ENCODE peak calls at places on chromosome 22, in nine cellular contexts. J is cardiac muscle cell, D is IMR-90, Z is transverse colon, Q is dorsolateral prefrontal cortex, O is psoas muscle, R is pancreas, E is adrenal gland, U is tibial nerve. M is an unnamed sample.

GRCh38 chr22:43226368-43226979 is 39.5 kb upstream of the TTLL12 start:
- DNase-seq in J (peak), D (peak), Z (no peak), Q (no peak), O (no peak), R (no peak), E (no peak), U (no peak), M (peak)

GRCh38 chr22:17896552-17896951 is 122.3 kb upstream of the BID start:
- DNase-seq in J (peak), D (peak), Z (no peak), Q (peak), O (peak), R (peak), E (peak), U (no peak), M (no peak)

GRCh38 chr22:19982991-19983578 is 33.5 kb downstream of the ARVCF start:
- DNase-seq in J (no peak), D (no peak), Z (no peak), Q (no peak), O (peak), R (no peak), E (no peak), U (no peak), M (no peak)

GRCh38 chr22:38205261-38206128 is 3.7 kb downstream of the MAFF start:
- DNase-seq in J (peak), D (peak), Z (peak), Q (no peak), O (peak), R (no peak), E (peak), U (peak), M (peak)

GRCh38 chr22:42645938-42646568 is 3.1 kb downstream of the CYB5R3 start:
- DNase-seq in J (no peak), D (no peak), Z (peak), Q (no peak), O (no peak), R (no peak), E (no peak), U (no peak), M (no peak)

GRCh38 chr22:31556627-31557203 is 60.4 kb downstream of the SFI1 start:
- DNase-seq in J (peak), D (peak), Z (no peak), Q (no peak), O (no peak), R (no peak), E (no peak), U (peak), M (peak)

GRCh38 chr22:37371491-37371890 is 55.8 kb downstream of the ELFN2 start:
- DNase-seq in J (no peak), D (no peak), Z (no peak), Q (no peak), O (no peak), R (no peak), E (no peak), U (no peak), M (no peak)

GRCh38 chr22:24599514-24599913 is 3.5 kb upstream of the GGT1 start:
- DNase-seq in J (no peak), D (no peak), Z (no peak), Q (no peak), O (peak), R (no peak), E (no peak), U (no peak), M (no peak)

GRCh38 chr22:17257091-17257490 is 37.9 kb upstream of the ADA2 start:
- DNase-seq in J (no peak), D (no peak), Z (no peak), Q (no peak), O (no peak), R (no peak), E (no peak), U (no peak), M (no peak)

GRCh38 chr22:43992331-43992821 is 31.7 kb upstream of the PARVB start:
- DNase-seq in J (peak), D (peak), Z (no peak), Q (peak), O (no peak), R (no peak), E (no peak), U (no peak), M (peak)

GRCh38 chr22:19178065-19178658 is 374 bp downstream of the SLC25A1 start:
- DNase-seq in J (no peak), D (peak), Z (peak), Q (peak), O (peak), R (peak), E (peak), U (no peak), M (no peak)

GRCh38 chr22:32053165-32053755 is 10.2 kb downstream of the SLC5A1 start:
- DNase-seq in J (no peak), D (no peak), Z (no peak), Q (no peak), O (no peak), R (no peak), E (no peak), U (no peak), M (no peak)

GRCh38 chr22:16956290-16956689 is 51.7 kb downstream of the GAB4 start:
- DNase-seq in J (no peak), D (no peak), Z (no peak), Q (no peak), O (no peak), R (no peak), E (no peak), U (no peak), M (no peak)

GRCh38 chr22:27682438-27682837 is 119.1 kb downstream of the MN1 start:
- DNase-seq in J (no peak), D (no peak), Z (no peak), Q (no peak), O (no peak), R (no peak), E (no peak), U (no peak), M (no peak)

GRCh38 chr22:33917744-33918406 is 2.4 kb downstream of the LARGE1 start:
- DNase-seq in J (no peak), D (peak), Z (no peak), Q (no peak), O (no peak), R (no peak), E (no peak), U (no peak), M (no peak)

GRCh38 chr22:11627798-11628650 is 3900.0 kb upstream of the OR11H1 start:
- DNase-seq in J (no peak), D (no peak), Z (no peak), Q (no peak), O (peak), R (no peak), E (peak), U (no peak), M (no peak)

GRCh38 chr22:26702906-26703830 is 45.8 kb downstream of the MIAT start:
- DNase-seq in J (no peak), D (peak), Z (no peak), Q (no peak), O (no peak), R (no peak), E (no peak), U (no peak), M (no peak)

GRCh38 chr22:36874731-36875130 is 13.9 kb downstream of the NCF4 start:
- DNase-seq in J (no peak), D (no peak), Z (no peak), Q (no peak), O (no peak), R (no peak), E (no peak), U (no peak), M (no peak)

GRCh38 chr22:24975813-24976341 is 23.4 kb downstream of the KIAA1671 start:
- DNase-seq in J (peak), D (no peak), Z (no peak), Q (no peak), O (peak), R (no peak), E (no peak), U (peak), M (no peak)

GRCh38 chr22:31574015-31574670 is 77.8 kb downstream of the SFI1 start:
- DNase-seq in J (peak), D (no peak), Z (no peak), Q (no peak), O (no peak), R (no peak), E (no peak), U (no peak), M (no peak)

GRCh38 chr22:25627271-25627848 is 62.9 kb downstream of the GRK3 start:
- DNase-seq in J (peak), D (peak), Z (no peak), Q (no peak), O (no peak), R (no peak), E (no peak), U (no peak), M (no peak)

GRCh38 chr22:37918149-37918548 is 12.1 kb downstream of the MICALL1 start:
- DNase-seq in J (no peak), D (no peak), Z (no peak), Q (no peak), O (no peak), R (no peak), E (no peak), U (no peak), M (no peak)

GRCh38 chr22:40578171-40578570 is 58.3 kb downstream of the MRTFA start:
- DNase-seq in J (no peak), D (no peak), Z (no peak), Q (no peak), O (no peak), R (no peak), E (no peak), U (no peak), M (no peak)

GRCh38 chr22:42719656-42720262 is 911 bp downstream of the A4GALT start:
- DNase-seq in J (no peak), D (no peak), Z (no peak), Q (no peak), O (peak), R (no peak), E (no peak), U (no peak), M (no peak)

GRCh38 chr22:38843201-38843715 is 570 bp downstream of the NPTXR start:
- DNase-seq in J (peak), D (peak), Z (peak), Q (peak), O (peak), R (peak), E (peak), U (no peak), M (peak)

GRCh38 chr22:32378703-32379272 is 21.1 kb downstream of the RFPL3 start:
- DNase-seq in J (peak), D (peak), Z (peak), Q (peak), O (no peak), R (no peak), E (no peak), U (no peak), M (peak)

GRCh38 chr22:24563246-24563645 is 7.4 kb downstream of the SNRPD3 start:
- DNase-seq in J (no peak), D (no peak), Z (no peak), Q (no peak), O (no peak), R (no peak), E (no peak), U (no peak), M (no peak)

GRCh38 chr22:37999640-38000272 is 15.4 kb upstream of the SOX10 start:
- DNase-seq in J (peak), D (peak), Z (no peak), Q (peak), O (peak), R (no peak), E (peak), U (no peak), M (peak)

GRCh38 chr22:40394607-40395006 is 24.2 kb downstream of the SGSM3 start:
- DNase-seq in J (no peak), D (no peak), Z (no peak), Q (no peak), O (no peak), R (no peak), E (no peak), U (no peak), M (no peak)

GRCh38 chr22:46984751-46985506 is 222.5 kb downstream of the TBC1D22A start:
- DNase-seq in J (peak), D (peak), Z (no peak), Q (no peak), O (no peak), R (peak), E (no peak), U (no peak), M (peak)

GRCh38 chr22:49052023-49052538 is 775.6 kb downstream of the BRD1 start:
- DNase-seq in J (peak), D (no peak), Z (no peak), Q (peak), O (no peak), R (no peak), E (no peak), U (no peak), M (no peak)

GRCh38 chr22:34993548-34993947 is 72.4 kb upstream of the ISX start:
- DNase-seq in J (no peak), D (no peak), Z (no peak), Q (no peak), O (no peak), R (no peak), E (no peak), U (no peak), M (no peak)

GRCh38 chr22:19443544-19444211 is 3.8 kb downstream of the C22orf39 start:
- DNase-seq in J (no peak), D (no peak), Z (no peak), Q (no peak), O (no peak), R (no peak), E (no peak), U (no peak), M (no peak)

GRCh38 chr22:43308451-43309235 is 34.5 kb downstream of the SCUBE1 start:
- DNase-seq in J (no peak), D (peak), Z (no peak), Q (no peak), O (peak), R (no peak), E (no peak), U (no peak), M (no peak)

GRCh38 chr22:22817468-22818201 is 70.0 kb upstream of the IGLL5 start:
- DNase-seq in J (no peak), D (no peak), Z (no peak), Q (no peak), O (no peak), R (no peak), E (no peak), U (no peak), M (no peak)
- TF ChIP-seq CTCF in J (no peak), D (no peak), Z (no peak), Q (no peak), O (no peak), R (no peak), E (no peak), U (no peak), M (no peak)

DNA sequence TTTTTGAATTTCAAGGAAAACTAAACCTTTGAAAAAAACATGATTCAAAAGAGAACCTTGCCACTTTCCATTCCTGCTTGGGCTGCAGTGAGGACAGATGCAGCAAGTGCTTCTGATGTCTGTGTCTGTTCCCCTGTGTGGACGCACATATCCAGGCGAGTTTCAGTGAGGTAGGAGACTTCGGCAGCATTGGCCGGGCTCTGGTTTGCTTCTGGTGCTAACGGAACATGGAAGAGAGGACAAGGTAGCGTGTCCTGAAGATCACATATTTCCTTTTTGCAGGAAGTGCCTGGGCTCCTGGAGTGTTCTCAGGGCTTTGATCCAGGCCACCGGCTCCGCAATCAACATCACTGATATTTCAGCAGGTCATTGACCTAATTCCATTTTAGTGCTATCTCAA is 33.1 kb upstream of the IGLL5 start:
- DNase-seq in J (no peak), D (no peak), Z (no peak), Q (no peak), O (no peak), R (no peak), E (no peak), U (no peak), M (no peak)
- H3K27ac ChIP-seq in J (no peak), D (no peak), Z (no peak), Q (no peak), O (no peak), R (no peak), E (no peak), U (no peak), M (no peak)

GRCh38 chr22:41598081-41598480 is 8.4 kb upstream of the PMM1 start:
- DNase-seq in J (peak), D (peak), Z (no peak), Q (no peak), O (no peak), R (no peak), E (no peak), U (no peak), M (peak)
- TF ChIP-seq CTCF in J (no peak), D (peak), Z (no peak), Q (no peak), O (no peak), R (no peak), E (no peak), U (no peak), M (peak)

DNA sequence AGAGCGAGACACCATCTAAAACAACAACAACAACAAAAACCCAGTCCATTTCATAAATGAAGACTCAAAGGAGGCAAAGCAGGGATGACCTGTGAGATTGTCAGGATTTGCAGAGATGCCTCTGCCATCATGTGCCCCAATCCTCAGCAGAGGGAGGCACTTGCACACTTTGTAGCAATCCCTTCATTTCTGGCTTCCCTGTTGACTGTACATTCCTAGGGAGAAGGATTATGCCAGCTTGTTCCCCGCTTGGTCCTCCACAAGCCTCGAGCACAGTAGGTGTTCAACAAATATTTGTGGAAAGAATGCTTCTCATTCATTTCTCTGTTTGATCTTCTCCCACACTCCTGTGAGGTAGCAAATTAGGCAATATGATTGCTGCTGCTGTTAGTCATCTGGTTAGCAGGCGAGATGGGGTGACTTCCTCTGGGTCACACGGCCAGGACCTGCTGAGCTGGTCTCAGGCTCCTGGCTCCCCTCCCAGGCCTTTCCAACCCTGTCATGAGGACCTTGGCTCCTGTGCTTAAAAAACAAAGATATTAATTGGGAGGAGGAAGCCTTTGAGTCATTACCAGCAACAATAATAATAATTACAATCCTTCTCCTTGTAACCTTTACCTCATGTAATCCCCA is 34.1 kb downstream of the LIF start:
- DNase-seq in J (peak), D (peak), Z (peak), Q (no peak), O (peak), R (peak), E (peak), U (peak), M (peak)
- H3K27ac ChIP-seq in J (no peak), D (peak), Z (no peak), Q (no peak), O (no peak), R (peak), E (peak), U (no peak), M (peak)

DNA sequence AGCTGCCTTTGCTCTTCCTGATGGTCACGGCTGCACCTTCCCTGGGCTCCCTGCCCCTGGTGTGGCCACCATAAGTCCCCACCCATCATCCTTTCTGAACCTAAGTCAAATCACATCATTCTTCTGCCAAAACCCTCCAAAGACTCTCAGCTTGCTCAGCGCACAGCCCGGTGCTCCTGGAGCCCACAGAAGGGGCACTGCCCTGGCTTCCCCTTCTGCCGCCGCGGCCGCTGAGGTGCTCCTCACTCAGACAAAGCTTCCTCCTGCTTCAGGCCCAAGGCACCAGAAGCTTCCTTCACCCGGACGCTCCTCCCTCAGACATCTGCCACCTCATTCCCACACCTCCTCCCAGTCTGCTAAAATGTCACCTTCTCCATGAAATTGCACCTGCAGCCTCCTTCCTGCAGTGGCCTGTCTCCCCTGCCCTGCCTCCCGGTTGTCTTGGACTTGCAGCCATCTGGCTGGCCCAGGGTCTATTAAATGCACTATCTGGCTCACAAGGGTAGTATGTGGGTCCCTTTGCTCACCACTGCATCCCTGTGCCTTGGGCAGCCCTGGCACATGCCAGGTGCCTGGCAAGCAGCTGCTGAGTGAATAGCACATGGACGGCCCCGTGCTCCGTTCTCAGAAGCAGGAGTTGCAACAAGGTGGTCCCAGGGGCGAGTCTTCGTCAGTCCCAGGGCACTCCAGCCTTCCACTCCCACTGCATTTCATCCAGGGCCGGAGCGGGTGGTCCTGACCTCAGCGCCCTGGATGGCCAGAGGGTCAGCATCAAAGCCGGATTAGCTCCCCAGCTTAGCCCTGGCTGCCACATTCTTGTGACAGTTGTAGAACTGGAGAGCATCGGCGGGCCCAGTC is 108.1 kb downstream of the WNT7B start:
- DNase-seq in J (no peak), D (no peak), Z (no peak), Q (no peak), O (no peak), R (no peak), E (peak), U (no peak), M (no peak)
- TF ChIP-seq CTCF in J (no peak), D (no peak), Z (no peak), Q (no peak), O (no peak), R (no peak), E (no peak), U (no peak), M (no peak)

DNA sequence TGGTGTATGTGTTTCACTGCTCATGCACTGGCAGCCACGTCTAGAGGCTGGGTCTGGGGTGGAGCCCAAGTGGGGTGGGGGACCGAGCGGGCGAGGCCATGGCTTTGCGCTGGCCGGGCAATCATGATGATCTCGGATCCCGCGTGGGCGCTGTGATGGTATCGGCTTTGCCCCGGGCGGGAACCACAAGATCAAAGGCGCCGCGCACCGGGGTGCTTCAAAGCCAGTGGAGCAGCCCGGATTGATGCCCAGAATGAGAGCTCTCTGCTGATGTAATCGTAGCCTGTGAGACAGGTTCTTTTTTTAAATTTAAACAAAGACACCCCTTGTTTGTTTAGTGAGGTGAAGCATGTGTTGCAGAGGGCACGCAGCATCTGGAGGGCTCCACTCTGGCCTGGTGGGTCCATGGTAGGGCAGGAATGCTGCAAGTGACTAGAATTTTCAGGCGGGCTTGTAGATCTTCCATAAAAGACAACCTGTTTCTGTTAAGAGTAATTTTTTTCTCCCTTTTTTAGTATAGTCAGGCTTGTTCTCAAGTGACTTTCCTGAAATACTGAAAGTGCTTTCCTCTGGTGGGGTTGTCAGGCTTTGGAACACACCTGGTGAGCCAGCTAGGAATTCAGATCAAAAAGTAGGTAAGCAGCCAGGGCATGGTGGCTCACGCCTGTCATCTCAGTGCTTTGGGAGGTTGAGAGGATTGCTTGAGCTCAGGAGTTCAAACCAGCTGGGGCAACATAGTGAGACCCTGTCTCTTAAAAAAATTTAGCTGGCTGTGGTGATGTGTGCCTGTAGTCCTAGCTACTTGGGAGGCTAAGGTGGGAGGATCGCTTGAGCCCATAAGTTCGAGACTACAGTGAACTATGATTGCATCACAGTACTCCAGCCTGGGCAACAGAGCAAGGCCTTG is 40.7 kb downstream of the ZNRF3 start:
- DNase-seq in J (no peak), D (no peak), Z (peak), Q (peak), O (peak), R (peak), E (peak), U (no peak), M (no peak)
- H3K27ac ChIP-seq in J (no peak), D (no peak), Z (no peak), Q (peak), O (peak), R (peak), E (peak), U (no peak), M (no peak)

M was measured in brain microvascular endothelial cell.